ENCODE peak calls at places on chromosomes 2 and 18, in nine cellular contexts. G, X, O, W, R, T, B, U and P are unnamed samples.

GRCh38 chr2:112661656-112662305 is 16.0 kb downstream of the SLC20A1 start:
- DNase-seq in O (no peak), G (no peak), W (no peak), T (no peak), X (no peak), B (no peak), U (no peak), R (no peak), P (no peak)

GRCh38 chr2:177254433-177255226 is 9.9 kb downstream of the NFE2L2 start:
- DNase-seq in O (peak; percentile 64), T (no peak), B (no peak), G (no peak), W (peak; percentile 57), R (peak; percentile 39), X (no peak), U (peak; percentile 67), P (no peak)

GRCh38 chr2:58052978-58053377 is 6.4 kb downstream of the VRK2 start:
- DNase-seq in T (no peak), U (no peak), X (no peak), W (no peak), R (no peak), G (no peak), O (no peak), B (no peak), P (no peak)

GRCh38 chr2:154693941-154694340 is 4.6 kb upstream of the KCNJ3 start:
- DNase-seq in W (no peak), G (no peak), T (no peak), X (no peak), B (no peak), R (no peak), U (no peak), O (no peak), P (peak; percentile 61)

GRCh38 chr2:189854956-189855355 is 70.7 kb downstream of the PMS1 start:
- DNase-seq in R (no peak), W (no peak), X (no peak), T (no peak), O (no peak), U (no peak), G (no peak), B (no peak), P (no peak)

GRCh38 chr18:45755936-45756335 is 32.0 kb downstream of the SLC14A1 start:
- DNase-seq in B (peak; percentile 38), X (peak; percentile 83), O (peak; percentile 99), R (no peak), U (no peak), G (no peak), T (no peak), W (no peak), P (no peak)

GRCh38 chr2:45825001-45825651 is 173.7 kb downstream of the PRKCE start:
- DNase-seq in B (no peak), T (no peak), O (no peak), X (no peak), G (no peak), R (no peak), U (no peak), W (no peak), P (no peak)

GRCh38 chr2:109144271-109144670 is 15.3 kb downstream of the SH3RF3 start:
- DNase-seq in R (no peak), X (no peak), B (no peak), T (no peak), G (peak; percentile 51), W (no peak), O (no peak), U (no peak), P (peak; percentile 15)

GRCh38 chr18:48605408-48605845 is 66.6 kb downstream of the CTIF start:
- DNase-seq in W (no peak), G (no peak), B (no peak), U (no peak), O (peak; percentile 48), T (no peak), R (no peak), X (no peak), P (no peak)

GRCh38 chr2:232960862-232961261 is 52.2 kb downstream of the NGEF start:
- DNase-seq in G (no peak), B (no peak), X (no peak), T (no peak), O (no peak), R (no peak), U (no peak), W (no peak), P (no peak)

GRCh38 chr2:148375214-148375613 is 269.3 kb upstream of the EPC2 start:
- DNase-seq in G (no peak), R (no peak), B (no peak), U (no peak), X (no peak), W (no peak), T (no peak), O (no peak), P (no peak)

GRCh38 chr2:26245810-26246209 is 1.1 kb downstream of the HADHB start:
- DNase-seq in T (no peak), O (peak; percentile 27), G (no peak), R (no peak), U (no peak), W (no peak), X (no peak), B (no peak), P (no peak)

DNA sequence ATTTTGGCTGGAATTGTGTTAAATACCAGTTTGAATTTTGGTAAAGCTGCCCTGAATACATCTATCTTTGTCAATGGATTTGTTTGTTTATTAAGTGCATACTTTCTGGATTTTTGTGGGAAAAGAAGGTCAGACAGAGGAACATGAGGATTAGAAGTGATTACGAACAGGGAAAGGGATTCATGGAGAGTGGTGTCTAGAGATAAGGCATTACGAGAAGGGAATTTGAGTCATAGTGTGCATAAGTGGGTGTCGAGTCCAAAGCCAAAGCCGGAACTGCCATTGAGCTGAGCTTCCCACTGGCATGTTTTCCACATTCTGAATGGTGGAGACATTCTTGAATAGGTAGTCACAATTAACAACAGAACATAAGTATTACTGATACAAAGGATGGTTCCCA is 68.9 kb upstream of the EFEMP1 start:
- DNase-seq in G (no peak), X (no peak), U (no peak), T (no peak), O (peak; percentile 100), B (no peak), W (no peak), R (no peak), P (peak; percentile 71)
- H3K27ac ChIP-seq in G (no peak overlapping the region), X (no peak overlapping the region), U (no peak overlapping the region), T (no peak overlapping the region), O (peak overlapping the region; percentile 97), B (no peak overlapping the region), W (no peak overlapping the region), R (no peak overlapping the region), P (no peak overlapping the region)

DNA sequence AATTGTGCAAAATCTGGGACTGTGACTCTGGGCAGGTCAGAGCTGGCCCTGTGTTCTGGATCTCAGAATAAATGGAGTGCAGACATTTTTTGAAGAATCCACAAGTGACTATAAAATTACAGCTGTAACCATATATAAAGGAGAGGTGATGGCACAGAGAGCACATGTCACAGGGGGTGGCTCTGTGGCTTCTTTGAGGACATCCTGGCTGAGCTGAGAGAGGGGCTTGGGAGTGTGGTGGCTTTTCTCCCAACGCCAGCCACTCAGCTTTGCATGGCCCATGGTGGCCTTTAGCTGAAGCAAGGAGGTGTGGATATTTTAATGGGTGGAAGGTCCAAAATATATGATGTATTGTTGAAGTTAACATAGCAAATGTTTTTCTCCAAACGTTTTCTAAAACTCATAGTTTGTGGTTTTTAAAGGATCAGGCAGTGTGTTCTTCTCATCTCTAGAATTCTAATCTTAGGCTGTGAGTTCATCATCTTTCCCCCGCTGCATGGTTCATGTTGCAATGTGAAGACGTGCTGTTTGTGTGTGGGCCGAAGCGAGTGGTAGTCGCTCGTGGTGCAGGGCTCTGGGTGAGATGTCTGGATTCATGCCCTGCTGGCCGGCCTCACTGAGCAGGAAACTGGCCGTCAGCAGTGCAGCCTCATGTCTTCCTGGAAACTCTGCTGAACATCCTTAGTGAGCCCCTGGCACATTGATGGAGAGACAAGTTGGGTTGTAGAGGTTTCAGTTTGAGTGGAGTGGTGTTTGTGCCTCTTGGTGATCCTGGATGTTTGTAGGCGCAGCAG is 109.9 kb downstream of the ZNF236 start:
- DNase-seq in G (no peak), T (no peak), R (no peak), W (no peak), U (no peak), O (peak; percentile 8), X (no peak), B (no peak), P (peak; percentile 65)
- H3K27ac ChIP-seq in G (no peak overlapping the region), T (no peak overlapping the region), R (no peak overlapping the region), W (no peak overlapping the region), U (no peak overlapping the region), O (no peak overlapping the region), X (no peak overlapping the region), B (peak overlapping the region; percentile 38), P (no peak overlapping the region)

GRCh38 chr2:231715988-231716616 is 7.8 kb downstream of the PTMA start:
- DNase-seq in O (peak; percentile 35), W (no peak), B (no peak), R (no peak), G (no peak), T (no peak), X (no peak), U (no peak), P (no peak)

GRCh38 chr2:231715499-231715837 is 7.1 kb downstream of the PTMA start:
- DNase-seq in X (no peak), G (no peak), R (no peak), W (peak; percentile 35), T (no peak), B (no peak), O (no peak), U (no peak), P (no peak)

GRCh38 chr2:231717281-231718180 is 9.2 kb downstream of the PTMA start:
- DNase-seq in O (no peak), W (peak; percentile 80), T (no peak), U (peak; percentile 61), X (no peak), R (no peak), G (no peak), B (no peak), P (no peak)

GRCh38 chr2:231714639-231715498 is 6.5 kb downstream of the PTMA start:
- DNase-seq in W (peak; percentile 78), U (peak; percentile 87), B (peak; percentile 38), O (peak; percentile 60), T (peak; percentile 79), G (peak; percentile 66), R (peak; percentile 86), X (peak; percentile 72), P (peak; percentile 78)

DNA sequence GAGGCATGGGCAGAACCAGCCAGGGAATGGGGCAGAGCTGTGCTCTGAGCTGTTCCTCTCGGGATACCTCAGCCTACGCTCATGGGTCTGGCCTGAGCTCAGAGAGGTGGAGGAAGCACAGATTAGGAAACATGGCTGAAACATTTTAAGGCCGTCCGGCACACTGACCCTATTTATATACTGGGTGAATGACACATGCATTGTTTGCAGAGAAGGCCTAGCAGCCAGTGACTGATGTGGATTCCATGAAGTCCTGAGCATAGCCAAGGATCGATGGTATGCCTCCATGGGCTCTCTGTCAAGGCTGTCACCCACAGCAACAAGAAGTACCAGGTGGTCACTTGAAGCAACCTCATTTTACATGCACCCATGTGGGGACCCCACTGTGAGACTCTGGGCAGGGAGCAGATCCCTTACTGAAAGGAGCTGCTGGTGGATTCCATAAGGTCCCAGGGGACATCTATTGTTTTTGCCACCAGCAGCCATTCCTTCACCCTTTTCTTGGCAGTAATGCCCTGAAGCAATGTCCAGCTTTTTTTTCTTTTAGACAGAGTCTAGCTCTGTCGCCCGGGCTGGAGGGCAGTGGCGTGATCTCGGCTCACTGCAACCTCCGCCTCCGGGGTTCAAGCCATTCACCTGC is 8.4 kb downstream of the PTMA start:
- DNase-seq in B (no peak), U (peak; percentile 53), W (no peak), T (no peak), O (no peak), R (no peak), G (no peak), X (no peak), P (no peak)
- H3K27ac ChIP-seq in B (no peak overlapping the region), U (no peak overlapping the region), W (no peak overlapping the region), T (no peak overlapping the region), O (no peak overlapping the region), R (no peak overlapping the region), G (no peak overlapping the region), X (peak overlapping the region; percentile 64), P (peak overlapping the region; percentile 91)

GRCh38 chr2:196177124-196177523 is 5.7 kb upstream of the STK17B start:
- DNase-seq in X (no peak), R (no peak), T (no peak), G (no peak), U (no peak), O (no peak), W (no peak), B (no peak), P (no peak)
- H3K27ac ChIP-seq in X (no peak overlapping the region), R (no peak overlapping the region), T (peak overlapping the region; percentile 35), G (peak overlapping the region; percentile 54), U (no peak overlapping the region), O (no peak overlapping the region), W (no peak overlapping the region), B (peak overlapping the region; percentile 19), P (no peak overlapping the region)